ENCODE peak calls at places on chromosomes 13 and 19, in ten cellular contexts. U is progenitor cell of endocrine pancreas, Y is left lung, P is NCI-H1092 treated with DMSO at 0.1 percent for 48 hours, G is kidney tubule cell, F is H7, J is tibial artery, O is cardiac fibroblast, K is NCI-H510A, T is fibroblast of the conjunctiva. E is an unnamed sample.

GRCh38 chr19:10826846-10827245 is 9.2 kb downstream of the TMED1 start:
- DNase-seq in U (no peak), Y (no peak), P (no peak), G (no peak), F (no peak), J (no peak), O (no peak), K (no peak), T (no peak), E (no peak)

GRCh38 chr19:56699552-56699951 is 28.0 kb upstream of the ZNF835 start:
- DNase-seq in U (no peak), Y (no peak), P (no peak), G (no peak), F (no peak), J (no peak), O (no peak), K (no peak), T (no peak), E (no peak)

GRCh38 chr19:45355402-45355801 is 14.9 kb downstream of the KLC3 start:
- DNase-seq in U (no peak), Y (no peak), P (no peak), G (no peak), F (peak; percentile 28), J (no peak), O (no peak), K (no peak), T (no peak), E (no peak)

GRCh38 chr19:55494172-55494761 is 6.0 kb downstream of the SSC5D start:
- DNase-seq in U (no peak), Y (peak; percentile 80), P (no peak), G (no peak), F (peak; percentile 64), J (no peak), O (peak; percentile 84), K (no peak), T (no peak), E (peak; percentile 53)

GRCh38 chr13:80312967-80313366 is 28.0 kb downstream of the SPRY2 start:
- DNase-seq in U (no peak), Y (no peak), P (no peak), G (no peak), F (no peak), J (no peak), O (peak; percentile 35), K (no peak), T (no peak), E (no peak)

GRCh38 chr19:33883869-33884519 is 87.3 kb downstream of the KCTD15 start:
- DNase-seq in U (no peak), Y (no peak), P (no peak), G (no peak), F (peak; percentile 61), J (no peak), O (peak; percentile 23), K (no peak), T (no peak), E (no peak)

GRCh38 chr19:48795855-48796142 is 15.0 kb downstream of the BCAT2 start:
- DNase-seq in U (no peak), Y (no peak), P (no peak), G (no peak), F (no peak), J (peak; percentile 87), O (no peak), K (no peak), T (no peak), E (peak; percentile 70)

GRCh38 chr13:30257433-30258099 is 49.8 kb downstream of the KATNAL1 start:
- DNase-seq in U (no peak), Y (no peak), P (no peak), G (peak; percentile 28), F (peak; percentile 64), J (no peak), O (no peak), K (no peak), T (no peak), E (no peak)

GRCh38 chr13:41544824-41545707 is 87.7 kb downstream of the RGCC start:
- DNase-seq in U (no peak), Y (no peak), P (no peak), G (peak; percentile 86), F (no peak), J (no peak), O (peak; percentile 24), K (no peak), T (no peak), E (no peak)

GRCh38 chr19:40609561-40610395 is 8.6 kb downstream of the LTBP4 start:
- DNase-seq in U (peak; percentile 51), Y (peak; percentile 97), P (no peak), G (peak; percentile 84), F (peak; percentile 100), J (peak; percentile 93), O (peak; percentile 79), K (no peak), T (peak; percentile 76), E (peak; percentile 96)

GRCh38 chr13:97226788-97227627 is 4.9 kb downstream of the MBNL2 start:
- DNase-seq in U (no peak), Y (no peak), P (peak; percentile 43), G (peak; percentile 47), F (no peak), J (no peak), O (no peak), K (no peak), T (no peak), E (no peak)

GRCh38 chr13:40664100-40665060 is 2.1 kb downstream of the FOXO1 start:
- DNase-seq in U (peak; percentile 37), Y (peak; percentile 95), P (no peak), G (peak; percentile 76), F (peak; percentile 68), J (peak; percentile 90), O (peak; percentile 60), K (no peak), T (no peak), E (peak; percentile 76)

E was measured in ureter.